ENCODE peak calls at places on chromosomes 5 and 9, in ten cellular contexts. L, G, J, S, R, X, H, A, P and N are unnamed samples.

GRCh38 chr5:78889759-78890158 is 95.4 kb downstream of the ARSB start:
- DNase-seq in L (no peak), G (peak; percentile 68), J (no peak), S (no peak), R (no peak), X (no peak), H (no peak), A (no peak), P (peak; percentile 75), N (peak; percentile 35)

GRCh38 chr5:56601641-56602071 is 213.7 kb upstream of the MAP3K1 start:
- DNase-seq in L (no peak), G (no peak), J (no peak), S (no peak), R (no peak), X (no peak), H (no peak), A (no peak), P (peak; percentile 20), N (peak; percentile 6)

GRCh38 chr5:157100140-157100679 is 8.6 kb downstream of the HAVCR2 start:
- DNase-seq in L (no peak), G (peak; percentile 21), J (no peak), S (no peak), R (no peak), X (no peak), H (no peak), A (no peak), P (peak; percentile 53), N (peak; percentile 73)

GRCh38 chr5:10059611-10060379 is 189.9 kb downstream of the ATPSCKMT start:
- DNase-seq in L (no peak), G (no peak), J (no peak), S (no peak), R (no peak), X (no peak), H (no peak), A (no peak), P (no peak), N (no peak)

GRCh38 chr9:89955144-89955543 is 350.3 kb downstream of the GADD45G start:
- DNase-seq in L (no peak), G (no peak), J (no peak), S (no peak), R (no peak), X (no peak), H (no peak), A (no peak), P (no peak), N (no peak)

GRCh38 chr9:134594376-134594941 is 47.1 kb upstream of the COL5A1 start:
- DNase-seq in L (no peak), G (no peak), J (no peak), S (peak; percentile 6), R (no peak), X (no peak), H (no peak), A (no peak), P (no peak), N (no peak)

GRCh38 chr5:172504736-172505402 is 50.5 kb upstream of the SH3PXD2B start:
- DNase-seq in L (peak; percentile 72), G (no peak), J (no peak), S (peak; percentile 80), R (no peak), X (no peak), H (no peak), A (no peak), P (peak; percentile 7), N (no peak)

GRCh38 chr5:123206618-123207320 is 117.7 kb downstream of the PRDM6 start:
- DNase-seq in L (no peak), G (peak; percentile 15), J (no peak), S (no peak), R (no peak), X (no peak), H (no peak), A (no peak), P (peak; percentile 26), N (no peak)

GRCh38 chr9:126670270-126670669 is 56.5 kb downstream of the LMX1B start:
- DNase-seq in L (no peak), G (no peak), J (no peak), S (no peak), R (no peak), X (no peak), H (no peak), A (no peak), P (no peak), N (no peak)

GRCh38 chr9:129143461-129143927 is 32.3 kb downstream of the PTPA start:
- DNase-seq in L (peak; percentile 84), G (peak; percentile 71), J (peak; percentile 77), S (peak; percentile 90), R (no peak), X (no peak), H (no peak), A (no peak), P (no peak), N (peak; percentile 70)

GRCh38 chr5:116468583-116468982 is 106.0 kb downstream of the SEMA6A start:
- DNase-seq in L (no peak), G (no peak), J (no peak), S (no peak), R (no peak), X (no peak), H (no peak), A (no peak), P (no peak), N (no peak)

GRCh38 chr5:139577689-139578347 is 16.7 kb downstream of the UBE2D2 start:
- DNase-seq in L (no peak), G (no peak), J (no peak), S (no peak), R (peak; percentile 34), X (no peak), H (no peak), A (no peak), P (no peak), N (no peak)

GRCh38 chr5:15002791-15003190 is 131.2 kb upstream of the ANKH start:
- DNase-seq in L (no peak), G (no peak), J (no peak), S (no peak), R (no peak), X (no peak), H (no peak), A (no peak), P (no peak), N (no peak)

GRCh38 chr9:76810377-76810957 is 46.2 kb downstream of the PCA3 start:
- DNase-seq in L (no peak), G (peak; percentile 64), J (peak; percentile 36), S (peak; percentile 53), R (peak; percentile 82), X (no peak), H (no peak), A (no peak), P (peak; percentile 53), N (peak; percentile 70)

GRCh38 chr9:69027355-69028097 is 8.0 kb upstream of the FXN start:
- DNase-seq in L (no peak), G (peak; percentile 40), J (peak; percentile 77), S (no peak), R (peak; percentile 79), X (peak; percentile 31), H (peak; percentile 55), A (no peak), P (peak; percentile 58), N (peak; percentile 58)

GRCh38 chr5:5983261-5983660 is 395.1 kb downstream of the MED10 start:
- DNase-seq in L (no peak), G (no peak), J (no peak), S (no peak), R (no peak), X (no peak), H (no peak), A (no peak), P (no peak), N (no peak)

GRCh38 chr5:54738118-54738972 is 220.8 kb downstream of the SNX18 start:
- DNase-seq in L (no peak), G (peak; percentile 84), J (no peak), S (peak; percentile 36), R (no peak), X (no peak), H (no peak), A (no peak), P (peak; percentile 62), N (peak; percentile 83)

GRCh38 chr9:32004431-32005076 is 379.9 kb upstream of the ACO1 start:
- DNase-seq in L (no peak), G (no peak), J (no peak), S (no peak), R (no peak), X (no peak), H (no peak), A (no peak), P (no peak), N (no peak)

GRCh38 chr9:21454149-21454548 is 13.9 kb downstream of the IFNA1 start:
- DNase-seq in L (no peak), G (peak; percentile 31), J (no peak), S (no peak), R (no peak), X (no peak), H (no peak), A (no peak), P (peak; percentile 47), N (peak; percentile 50)

GRCh38 chr5:151158287-151158661 is 695 bp upstream of the ANXA6 start:
- DNase-seq in L (peak; percentile 46), G (no peak), J (no peak), S (peak; percentile 66), R (peak; percentile 71), X (no peak), H (no peak), A (no peak), P (no peak), N (peak; percentile 10)

GRCh38 chr5:31066655-31067328 is 126.7 kb upstream of the CDH6 start:
- DNase-seq in L (no peak), G (no peak), J (no peak), S (no peak), R (no peak), X (no peak), H (no peak), A (no peak), P (peak; percentile 8), N (peak; percentile 20)

GRCh38 chr9:128552153-128552743 is at the start of gene SPTAN1:
- DNase-seq in L (peak; percentile 95), G (peak; percentile 95), J (peak; percentile 94), S (peak; percentile 95), R (peak; percentile 98), X (peak; percentile 95), H (peak; percentile 99), A (peak; percentile 91), P (peak; percentile 99), N (peak; percentile 93)

GRCh38 chr9:76629205-76629990 is 134.8 kb upstream of the PCA3 start:
- DNase-seq in L (no peak), G (no peak), J (no peak), S (no peak), R (no peak), X (no peak), H (no peak), A (no peak), P (no peak), N (no peak)

GRCh38 chr5:38011641-38012188 is 171.9 kb upstream of the GDNF start:
- DNase-seq in L (no peak), G (no peak), J (no peak), S (no peak), R (no peak), X (no peak), H (no peak), A (no peak), P (no peak), N (no peak)

GRCh38 chr5:139690385-139691274 is 42.5 kb downstream of the CXXC5 start:
- DNase-seq in L (peak; percentile 75), G (peak; percentile 64), J (no peak), S (no peak), R (no peak), X (no peak), H (no peak), A (no peak), P (peak; percentile 64), N (peak; percentile 75)

GRCh38 chr9:137689745-137690529 is 71.1 kb downstream of the EHMT1 start:
- DNase-seq in L (peak; percentile 53), G (peak; percentile 50), J (no peak), S (no peak), R (no peak), X (no peak), H (no peak), A (no peak), P (no peak), N (no peak)

GRCh38 chr5:31656806-31657205 is 17.9 kb downstream of the PDZD2 start:
- DNase-seq in L (no peak), G (no peak), J (no peak), S (no peak), R (no peak), X (no peak), H (no peak), A (no peak), P (no peak), N (no peak)

GRCh38 chr5:56129288-56129687 is 103.8 kb downstream of the ANKRD55 start:
- DNase-seq in L (no peak), G (no peak), J (no peak), S (no peak), R (no peak), X (no peak), H (no peak), A (no peak), P (no peak), N (peak; percentile 56)